ENCODE peak calls at places on chromosomes 12 and 14, in six cellular contexts. U, S, Z, O, P and J are unnamed samples.

GRCh38 chr14:55733609-55734008 is 153.6 kb downstream of the KTN1 start:
- DNase-seq in U (no peak), S (no peak), Z (no peak), O (no peak), P (no peak), J (no peak)

GRCh38 chr12:15540469-15540872 is 218.2 kb downstream of the PTPRO start:
- DNase-seq in U (peak), S (no peak), Z (no peak), O (peak), P (no peak), J (no peak)

GRCh38 chr14:33062881-33063280 is 124.2 kb downstream of the NPAS3 start:
- DNase-seq in U (no peak), S (no peak), Z (no peak), O (no peak), P (no peak), J (no peak)

GRCh38 chr14:23887536-23887935 is 66.0 kb upstream of the DHRS4 start:
- DNase-seq in U (no peak), S (no peak), Z (no peak), O (no peak), P (no peak), J (no peak)

GRCh38 chr14:77582511-77582910 is 33.9 kb downstream of the SPTLC2 start:
- DNase-seq in U (no peak), S (no peak), Z (no peak), O (no peak), P (no peak), J (no peak)

GRCh38 chr12:55720894-55721444 is 776 bp downstream of the RDH5 start:
- DNase-seq in U (peak), S (no peak), Z (no peak), O (peak), P (peak), J (no peak)

GRCh38 chr12:33265037-33265436 is 174.6 kb downstream of the SYT10 start:
- DNase-seq in U (no peak), S (no peak), Z (no peak), O (no peak), P (no peak), J (no peak)

GRCh38 chr12:21911832-21912231 is 29.4 kb downstream of the ABCC9 start:
- DNase-seq in U (no peak), S (no peak), Z (no peak), O (no peak), P (no peak), J (no peak)

GRCh38 chr12:76790564-76791552 is 26.9 kb downstream of the ZDHHC17 start:
- DNase-seq in U (no peak), S (no peak), Z (no peak), O (peak), P (no peak), J (no peak)

GRCh38 chr14:70655110-70655826 is 13.6 kb downstream of the TTC9 start:
- DNase-seq in U (no peak), S (no peak), Z (no peak), O (no peak), P (peak), J (peak)

GRCh38 chr12:27133022-27133590 is 50.7 kb upstream of the C12orf71 start:
- DNase-seq in U (no peak), S (no peak), Z (no peak), O (no peak), P (no peak), J (no peak)

GRCh38 chr12:98053202-98053601 is 462.2 kb upstream of the TMPO start:
- DNase-seq in U (no peak), S (no peak), Z (no peak), O (no peak), P (no peak), J (no peak)

GRCh38 chr14:105477659-105478623 is 3.3 kb downstream of the CRIP2 start:
- DNase-seq in U (no peak), S (no peak), Z (no peak), O (no peak), P (peak), J (no peak)

GRCh38 chr12:5430639-5431603 is 987 bp upstream of the NTF3 start:
- DNase-seq in U (no peak), S (no peak), Z (no peak), O (no peak), P (no peak), J (no peak)

GRCh38 chr14:96538663-96539317 is 36.6 kb downstream of the PAPOLA start:
- DNase-seq in U (no peak), S (no peak), Z (no peak), O (no peak), P (no peak), J (no peak)

GRCh38 chr12:9649532-9649940 is 20.0 kb upstream of the CLEC2D start:
- DNase-seq in U (no peak), S (no peak), Z (no peak), O (no peak), P (peak), J (no peak)

GRCh38 chr14:52073251-52073650 is 4.4 kb upstream of the NID2 start:
- DNase-seq in U (no peak), S (no peak), Z (no peak), O (no peak), P (no peak), J (no peak)

GRCh38 chr12:13425766-13426165 is 229.2 kb downstream of the EMP1 start:
- DNase-seq in U (no peak), S (no peak), Z (no peak), O (no peak), P (no peak), J (no peak)

GRCh38 chr14:52020315-52020714 is 31.0 kb downstream of the RTRAF start:
- DNase-seq in U (no peak), S (no peak), Z (no peak), O (no peak), P (no peak), J (no peak)

GRCh38 chr12:58174316-58174715 is 232.9 kb downstream of the ATP23 start:
- DNase-seq in U (no peak), S (no peak), Z (no peak), O (no peak), P (no peak), J (no peak)

GRCh38 chr12:125092108-125092871 is 27.1 kb downstream of the AACS start:
- DNase-seq in U (no peak), S (no peak), Z (no peak), O (peak), P (peak), J (no peak)

GRCh38 chr12:29743801-29744200 is 39.9 kb downstream of the TMTC1 start:
- DNase-seq in U (no peak), S (no peak), Z (no peak), O (peak), P (no peak), J (no peak)

GRCh38 chr14:91149462-91149861 is 35.6 kb downstream of the DGLUCY start:
- DNase-seq in U (peak), S (no peak), Z (no peak), O (peak), P (no peak), J (no peak)

GRCh38 chr12:124928095-124928911 is 13.9 kb upstream of the UBC start:
- DNase-seq in U (no peak), S (no peak), Z (peak), O (peak), P (peak), J (no peak)

GRCh38 chr12:56081393-56082347 is 1.7 kb downstream of the ERBB3 start:
- DNase-seq in U (no peak), S (no peak), Z (no peak), O (no peak), P (peak), J (no peak)

GRCh38 chr14:72692678-72693077 is 201.2 kb downstream of the DPF3 start:
- DNase-seq in U (no peak), S (peak), Z (no peak), O (no peak), P (no peak), J (no peak)

GRCh38 chr12:132226604-132227003 is 82.3 kb downstream of the NOC4L start:
- DNase-seq in U (no peak), S (no peak), Z (no peak), O (no peak), P (no peak), J (no peak)

GRCh38 chr14:80784824-80785223 is 156.7 kb downstream of the CEP128 start:
- DNase-seq in U (peak), S (no peak), Z (no peak), O (peak), P (no peak), J (no peak)

GRCh38 chr14:37588667-37588955 is 6.4 kb downstream of the FOXA1 start:
- DNase-seq in U (no peak), S (no peak), Z (no peak), O (no peak), P (peak), J (no peak)

GRCh38 chr12:99824900-99825562 is 159.7 kb downstream of the ANKS1B start:
- DNase-seq in U (no peak), S (no peak), Z (no peak), O (no peak), P (no peak), J (no peak)

GRCh38 chr12:55831407-55831880 is 2.1 kb upstream of the DNAJC14 start:
- DNase-seq in U (no peak), S (no peak), Z (no peak), O (peak), P (no peak), J (no peak)

GRCh38 chr12:112463478-112463877 is 44.7 kb downstream of the PTPN11 start:
- DNase-seq in U (no peak), S (no peak), Z (no peak), O (no peak), P (no peak), J (no peak)

GRCh38 chr12:126483145-126484068 is 1418.2 kb downstream of the AACS start:
- DNase-seq in U (no peak), S (no peak), Z (no peak), O (peak), P (no peak), J (no peak)

GRCh38 chr14:23359167-23359626 is 5.8 kb downstream of the EFS start:
- DNase-seq in U (no peak), S (no peak), Z (no peak), O (no peak), P (no peak), J (no peak)

GRCh38 chr12:74370608-74371216 is 166.9 kb upstream of the ATXN7L3B start:
- DNase-seq in U (no peak), S (no peak), Z (no peak), O (no peak), P (no peak), J (no peak)

DNA sequence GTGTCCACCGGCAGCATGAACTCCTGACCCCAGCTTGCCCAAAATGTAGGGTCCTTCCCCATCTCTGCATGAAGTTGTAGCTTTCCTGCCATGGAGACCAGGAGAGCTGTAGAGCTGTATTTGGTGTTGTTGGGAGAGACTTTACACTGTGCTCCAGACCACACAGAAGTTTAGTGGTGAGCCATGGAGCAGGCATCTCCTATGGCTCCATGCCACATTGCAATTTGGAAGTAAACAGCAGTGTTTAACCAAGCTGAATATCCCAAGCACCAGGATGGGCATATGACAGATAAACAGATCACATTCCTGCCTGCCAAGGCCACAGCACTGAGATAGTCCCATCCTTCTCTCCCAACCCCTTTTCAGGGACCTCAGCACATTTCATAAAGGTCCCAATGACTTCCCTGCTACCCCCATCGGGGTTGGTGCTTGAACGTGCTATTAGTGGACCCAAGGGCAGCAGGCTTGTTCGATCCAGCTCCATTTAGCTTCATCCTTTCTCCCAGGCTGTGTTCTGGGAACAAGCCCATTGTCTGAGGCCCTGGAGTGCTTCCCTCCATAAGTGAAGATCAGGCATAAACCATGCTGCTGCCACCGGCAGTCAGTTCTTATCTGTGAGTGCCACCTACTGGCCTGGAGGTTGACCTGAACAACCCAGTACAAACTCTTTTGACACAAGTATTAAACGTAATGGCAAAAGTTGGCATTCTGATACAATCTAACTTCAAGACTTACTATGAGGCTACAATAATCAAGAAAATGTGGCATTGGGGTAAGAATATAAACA is 172.3 kb upstream of the ATXN7L3B start:
- DNase-seq in U (no peak), S (no peak), Z (no peak), O (peak), P (no peak), J (no peak)
- TF ChIP-seq CTCF in U (peak), S (peak), Z (no peak), O (peak), P (no peak), J (no peak)

GRCh38 chr12:25311501-25311900 is 60.8 kb upstream of the KRAS start:
- DNase-seq in U (no peak), S (no peak), Z (no peak), O (no peak), P (no peak), J (no peak)
- TF ChIP-seq CTCF in U (no peak), S (no peak), Z (no peak), O (no peak), P (no peak), J (no peak)

GRCh38 chr14:101313268-101313667 is 248.0 kb upstream of the DIO3 start:
- DNase-seq in U (no peak), S (no peak), Z (no peak), O (no peak), P (no peak), J (no peak)
- TF ChIP-seq CTCF in U (no peak), S (peak), Z (no peak), O (no peak), P (no peak), J (no peak)

DNA sequence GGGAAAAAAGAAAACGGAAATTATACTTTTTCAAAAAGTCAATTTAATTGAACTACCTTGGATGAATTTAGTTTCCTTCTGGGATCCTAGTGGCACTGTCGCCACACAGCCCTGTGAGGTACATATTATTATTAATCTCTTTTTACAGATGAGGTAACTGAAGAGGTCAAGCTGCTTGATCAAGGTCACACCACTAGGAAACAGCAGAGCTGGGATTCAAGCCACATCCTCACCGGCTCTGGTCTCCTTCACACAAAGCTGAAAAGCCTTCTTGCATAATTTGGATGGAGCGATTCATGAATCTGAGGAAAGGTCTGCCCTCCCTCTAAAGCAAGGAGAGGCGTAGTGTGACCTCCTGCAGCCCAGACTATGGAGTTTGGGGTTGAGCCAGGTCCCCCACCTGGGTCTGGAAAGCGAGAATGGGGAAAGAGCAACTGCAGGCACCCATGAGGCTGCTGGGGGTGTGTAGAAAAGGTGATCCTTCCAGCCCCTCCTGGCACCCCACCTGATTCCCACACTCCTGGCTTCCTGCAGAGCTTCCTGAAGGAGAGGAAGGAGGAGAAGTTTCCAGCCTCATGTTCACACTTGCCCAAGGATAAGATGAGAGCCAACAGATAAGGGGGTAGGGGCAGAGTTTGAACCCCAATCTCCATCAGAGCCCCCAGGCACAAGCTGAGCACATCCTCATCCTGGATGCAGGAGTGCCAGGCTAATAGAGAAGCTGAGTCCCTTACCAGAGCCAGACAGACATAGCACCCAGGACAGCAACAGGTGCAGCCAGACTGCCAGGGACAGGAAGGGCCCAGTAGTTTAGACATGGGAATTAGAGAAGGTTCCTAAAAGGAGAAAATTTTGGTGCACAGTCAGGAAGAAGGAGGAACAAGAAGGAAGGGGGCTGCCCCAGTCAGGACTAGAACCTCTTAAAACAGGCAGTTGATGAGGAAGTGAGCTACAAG is 3.9 kb upstream of the KRT79 start:
- DNase-seq in U (no peak), S (no peak), Z (no peak), O (no peak), P (no peak), J (no peak)
- TF ChIP-seq CTCF in U (no peak), S (no peak), Z (no peak), O (no peak), P (no peak), J (no peak)

DNA sequence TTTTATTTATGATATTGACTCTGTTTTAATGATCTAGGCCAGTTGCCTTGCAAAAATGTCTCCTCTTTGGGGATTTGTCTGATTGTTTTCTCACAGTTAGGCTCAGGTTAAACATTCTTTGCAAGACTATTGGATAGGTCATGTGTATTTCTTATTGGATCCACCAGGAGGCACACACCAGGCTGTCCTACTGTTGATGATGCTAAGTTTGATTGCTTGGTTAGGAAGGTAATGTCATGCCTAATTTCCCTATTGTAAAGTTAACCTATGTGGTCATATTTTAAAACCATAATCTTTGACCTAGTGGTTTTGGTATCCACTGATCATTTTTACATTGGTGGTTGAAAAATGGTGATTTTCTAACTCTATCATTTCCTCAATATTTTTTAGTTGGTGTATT is 137.1 kb downstream of the BRMS1L start:
- DNase-seq in U (no peak), S (no peak), Z (no peak), O (no peak), P (no peak), J (no peak)
- TF ChIP-seq CTCF in U (peak), S (peak), Z (no peak), O (peak), P (no peak), J (no peak)

GRCh38 chr14:100828448-100828834 is 2.5 kb downstream of the MEG3 start:
- DNase-seq in U (no peak), S (no peak), Z (no peak), O (no peak), P (no peak), J (no peak)

GRCh38 chr14:100825691-100826331 is at the start of gene MEG3:
- DNase-seq in U (peak), S (no peak), Z (peak), O (peak), P (peak), J (no peak)

GRCh38 chr14:100826371-100827139 is 637 bp downstream of the MEG3 start:
- DNase-seq in U (no peak), S (no peak), Z (no peak), O (no peak), P (no peak), J (no peak)

GRCh38 chr14:100827140-100827517 is 1.2 kb downstream of the MEG3 start:
- DNase-seq in U (no peak), S (no peak), Z (no peak), O (peak), P (no peak), J (no peak)

DNA sequence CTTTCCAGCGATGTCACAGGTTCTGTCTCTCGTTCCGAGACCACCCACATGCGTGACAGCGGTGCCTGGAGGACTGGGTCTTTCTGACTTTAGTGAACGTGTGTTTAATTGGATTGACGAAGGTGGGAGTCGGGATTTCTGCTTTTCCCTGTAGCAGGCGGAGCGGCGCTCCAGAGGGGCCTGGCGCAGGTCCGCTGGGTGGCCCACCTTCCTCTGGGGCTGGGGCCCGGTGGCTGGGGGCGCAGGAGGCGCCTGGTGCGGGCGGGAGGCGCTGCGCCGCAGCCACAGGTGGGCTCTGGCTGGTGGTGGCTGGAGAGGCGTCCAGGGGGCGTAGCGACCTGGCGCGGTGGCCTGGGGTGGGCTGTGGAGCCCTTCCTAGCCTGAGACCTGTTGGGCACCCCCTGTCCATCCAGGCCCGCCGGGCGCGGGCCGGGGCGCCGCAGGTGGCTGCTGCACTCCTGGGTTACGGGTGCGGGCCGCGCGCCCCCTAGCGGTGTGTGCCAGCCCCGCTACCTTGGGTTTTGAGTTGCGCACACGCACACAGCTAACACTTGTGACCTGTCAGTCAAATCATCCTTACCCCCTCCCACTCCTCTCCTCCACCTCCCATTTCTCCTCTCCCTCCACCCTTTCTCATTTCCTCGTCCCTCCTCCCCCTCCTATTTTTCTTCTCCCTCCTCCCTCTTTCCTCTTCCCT is 2.0 kb downstream of the MEG3 start:
- DNase-seq in U (no peak), S (no peak), Z (no peak), O (peak), P (no peak), J (no peak)
- TF ChIP-seq CTCF in U (peak), S (no peak), Z (no peak), O (peak), P (no peak), J (no peak)